ENCODE peak calls at places on chromosomes 4 and X, in seven cellular contexts. O is heart left ventricle, F is endothelial cell of umbilical vein, Y is GM12891, R is sigmoid colon, Z is ovary, E is A549. B is an unnamed sample.

GRCh38 chr4:84394386-84394785 is 104.7 kb downstream of the NKX6-1 start:
- DNase-seq in O (no peak), F (no peak), Y (no peak), R (no peak), Z (no peak), E (no peak), B (no peak)

GRCh38 chrX:109952050-109952449 is 50.9 kb upstream of the TMEM164 start:
- DNase-seq in O (no peak), F (no peak), Y (no peak), R (no peak), Z (no peak), E (peak), B (no peak)

GRCh38 chr4:88054909-88055308 is 47.5 kb downstream of the PKD2 start:
- DNase-seq in O (no peak), F (peak), Y (no peak), R (no peak), Z (no peak), E (peak), B (peak)

GRCh38 chr4:141246683-141247429 is 26.2 kb downstream of the ZNF330 start:
- DNase-seq in O (no peak), F (no peak), Y (no peak), R (no peak), Z (no peak), E (no peak), B (no peak)

GRCh38 chr4:151517896-151518295 is 108.9 kb downstream of the FHIP1A start:
- DNase-seq in O (no peak), F (no peak), Y (no peak), R (no peak), Z (no peak), E (no peak), B (no peak)

GRCh38 chr4:10457255-10457801 is at the start of gene ZNF518B:
- DNase-seq in O (peak), F (peak), Y (peak), R (peak), Z (peak), E (peak), B (peak)

GRCh38 chr4:130043796-130044195 is 947.8 kb downstream of the C4orf33 start:
- DNase-seq in O (no peak), F (peak), Y (no peak), R (no peak), Z (no peak), E (peak), B (no peak)

GRCh38 chr4:184649971-184650855 is 675 bp downstream of the PRIMPOL start:
- DNase-seq in O (no peak), F (peak), Y (no peak), R (peak), Z (no peak), E (peak), B (peak)

GRCh38 chr4:39062499-39062898 is 467 bp downstream of the KLHL5 start:
- DNase-seq in O (no peak), F (no peak), Y (no peak), R (no peak), Z (no peak), E (no peak), B (no peak)

GRCh38 chrX:38679695-38680094 is 118.4 kb downstream of the TSPAN7 start:
- DNase-seq in O (no peak), F (no peak), Y (no peak), R (no peak), Z (no peak), E (no peak), B (no peak)

GRCh38 chr4:5660185-5660584 is 48.2 kb downstream of the EVC2 start:
- DNase-seq in O (no peak), F (no peak), Y (no peak), R (no peak), Z (no peak), E (no peak), B (no peak)

GRCh38 chr4:176309046-176309445 is 10.7 kb upstream of the SPCS3 start:
- DNase-seq in O (no peak), F (no peak), Y (peak), R (no peak), Z (no peak), E (no peak), B (no peak)

GRCh38 chr4:53801373-53801772 is 210.1 kb upstream of the LNX1 start:
- DNase-seq in O (no peak), F (no peak), Y (no peak), R (no peak), Z (no peak), E (no peak), B (no peak)

DNA sequence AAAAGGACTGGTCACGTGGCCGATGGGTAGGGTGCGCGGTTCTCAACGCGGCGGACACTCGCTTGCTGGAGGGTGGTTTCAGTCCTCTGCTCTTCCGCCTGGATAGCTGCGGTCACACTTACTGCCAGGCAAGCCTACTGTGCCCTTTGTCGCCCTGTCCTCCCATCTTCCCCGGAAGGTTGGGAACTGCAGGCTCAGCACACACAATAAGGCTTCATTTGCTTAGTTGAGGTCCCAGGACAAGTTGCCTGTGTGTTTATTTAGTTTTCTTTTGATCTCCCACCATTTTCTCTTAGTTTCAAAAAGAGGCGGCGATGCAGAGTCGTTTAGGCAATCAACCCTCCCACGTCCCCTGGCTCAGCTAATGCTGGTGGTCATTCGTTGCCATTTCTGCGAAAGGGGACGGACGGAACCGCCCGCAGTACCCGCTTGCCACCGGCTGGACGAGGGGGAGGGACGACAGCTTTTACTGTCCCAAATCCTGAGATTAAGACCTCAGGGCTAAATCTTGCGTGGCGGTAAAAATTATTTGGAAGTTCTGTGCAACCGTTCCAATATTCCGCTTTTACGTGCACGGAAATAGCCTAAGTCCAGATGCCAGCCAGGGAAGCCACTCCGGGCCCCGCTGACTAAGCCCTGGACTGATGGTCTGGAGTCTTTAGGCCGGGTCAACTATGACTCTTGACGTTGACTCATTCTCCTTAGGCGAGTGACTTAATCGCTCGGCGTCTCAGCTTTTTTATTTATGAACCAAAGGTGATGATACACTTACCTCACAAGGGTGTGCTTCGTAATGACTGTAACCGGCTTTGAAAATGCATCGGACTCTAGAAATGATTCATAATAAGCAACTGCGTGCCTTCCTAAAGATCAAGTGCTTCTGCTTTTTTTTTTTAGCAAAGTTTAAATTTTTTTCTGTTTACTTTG is 671 bp upstream of the EIF4E start:
- DNase-seq in O (peak), F (peak), Y (peak), R (peak), Z (peak), E (peak), B (peak)
- TF ChIP-seq POLR2A in O (no peak), F (peak), Y (peak), R (peak), Z (peak), E (peak), B (peak)

DNA sequence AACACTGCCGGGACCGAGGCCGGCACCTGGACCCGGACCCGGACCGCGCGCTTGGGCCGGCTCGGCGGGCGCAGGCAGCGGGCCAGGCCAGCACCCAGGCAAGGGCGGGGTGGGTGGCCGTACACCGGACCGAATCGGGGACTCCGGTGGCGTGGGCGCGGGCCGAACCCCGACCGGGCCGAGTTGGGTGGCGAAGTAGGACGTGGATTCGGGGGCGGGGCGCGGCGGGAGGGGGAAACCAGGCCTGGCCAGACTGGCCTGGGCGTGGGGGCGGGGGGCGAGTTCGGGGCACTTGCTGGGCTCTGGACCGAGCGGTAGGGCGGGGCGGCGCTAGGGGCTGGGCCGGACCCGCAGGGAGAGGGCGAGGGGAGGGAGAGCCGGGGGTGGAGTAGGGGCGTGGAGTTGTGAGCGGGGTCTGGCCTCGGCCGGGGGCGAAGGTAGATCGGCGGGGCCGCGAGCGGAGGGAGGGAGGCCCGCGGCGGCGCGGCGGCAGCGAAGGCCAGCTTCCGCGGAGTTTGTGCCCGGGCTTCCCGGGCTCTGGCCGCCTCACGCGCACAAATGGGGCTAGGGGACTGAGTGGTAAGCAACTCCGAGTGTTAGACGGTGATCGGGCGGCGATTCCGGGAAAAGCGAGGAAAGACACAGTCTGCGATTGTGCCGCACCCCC is 1.8 kb upstream of the BCORL1 start:
- DNase-seq in O (peak), F (peak), Y (no peak), R (peak), Z (peak), E (peak), B (peak)
- TF ChIP-seq POLR2A in O (peak), F (no peak), Y (no peak), R (peak), Z (peak), E (peak), B (no peak)

GRCh38 chr4:2937146-2937857 is 25.9 kb downstream of the NOP14 start:
- DNase-seq in O (peak), F (no peak), Y (no peak), R (peak), Z (peak), E (peak), B (no peak)
- TF ChIP-seq POLR2A in O (no peak), F (no peak), Y (no peak), R (no peak), Z (no peak), E (no peak), B (no peak)

GRCh38 chrX:34338046-34338445 is 205.9 kb upstream of the FAM47A start:
- DNase-seq in O (no peak), F (no peak), Y (no peak), R (no peak), Z (no peak), E (no peak), B (no peak)

GRCh38 chrX:34341258-34341657 is 209.1 kb upstream of the FAM47A start:
- DNase-seq in O (no peak), F (peak), Y (no peak), R (no peak), Z (no peak), E (peak), B (no peak)

GRCh38 chrX:34341814-34342213 is 209.7 kb upstream of the FAM47A start:
- DNase-seq in O (no peak), F (no peak), Y (no peak), R (no peak), Z (no peak), E (no peak), B (no peak)

DNA sequence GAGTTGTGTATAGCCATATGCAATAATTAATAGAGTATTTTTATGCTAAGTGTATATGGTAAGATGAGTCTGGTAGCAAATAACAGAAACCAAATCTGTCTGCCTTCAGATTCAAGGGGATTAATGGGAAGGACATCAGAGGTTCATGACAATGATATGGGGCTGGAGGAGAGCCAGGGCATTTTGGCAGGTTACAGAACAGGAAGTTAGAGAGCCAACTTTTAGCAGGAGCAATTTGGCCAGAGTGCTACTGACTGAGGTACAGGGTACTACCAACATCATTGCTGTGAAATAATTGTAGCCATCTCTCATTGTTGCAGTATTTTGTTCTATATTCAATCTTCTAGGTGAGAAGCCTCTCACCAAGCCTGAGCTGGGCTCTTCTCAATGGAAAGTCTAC is 210.9 kb upstream of the FAM47A start:
- DNase-seq in O (no peak), F (no peak), Y (no peak), R (no peak), Z (no peak), E (no peak), B (no peak)
- TF ChIP-seq POLR2A in O (no peak), F (no peak), Y (no peak), R (no peak), Z (no peak), E (no peak), B (no peak)

DNA sequence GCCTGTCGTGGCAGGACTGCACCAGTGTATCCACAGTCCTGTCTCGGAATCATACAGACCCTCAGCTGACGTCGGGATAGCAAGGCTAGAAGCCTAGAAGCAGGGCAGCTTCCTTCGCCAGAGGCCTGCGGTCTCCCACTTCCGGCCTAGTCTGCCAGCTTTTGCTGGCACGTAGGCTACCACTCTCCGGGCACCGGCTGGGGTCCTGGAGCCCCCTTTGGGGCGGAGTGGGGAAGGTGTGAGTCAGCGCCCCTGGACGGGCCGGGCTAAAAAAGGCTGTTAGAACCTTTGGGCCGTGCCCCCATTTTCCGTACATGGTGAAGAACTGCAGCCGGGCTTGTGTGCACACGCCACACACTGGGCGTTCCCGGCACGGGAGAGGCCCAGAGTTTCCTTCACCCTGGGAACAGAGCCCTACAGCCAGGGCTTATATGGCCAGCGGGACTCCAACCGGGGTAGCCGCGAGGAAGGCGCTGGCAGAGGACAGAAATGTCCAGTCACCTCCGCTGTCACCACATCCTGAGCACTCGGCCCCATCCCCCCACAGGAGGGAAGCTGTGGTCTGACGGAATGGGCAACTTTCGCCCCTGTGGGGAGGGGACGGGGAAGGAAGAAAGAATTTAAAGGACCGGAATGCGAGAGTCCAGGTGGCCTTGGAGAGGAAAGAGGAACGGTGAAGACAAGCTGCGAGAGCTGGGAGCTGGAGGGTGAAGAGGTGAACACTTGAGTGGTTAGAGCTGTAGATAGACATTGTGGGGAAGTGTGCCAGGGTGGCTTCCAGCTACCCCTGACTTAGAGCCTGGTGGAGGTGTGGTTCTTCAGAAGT is 4.6 kb downstream of the MAGIX start:
- DNase-seq in O (peak), F (peak), Y (no peak), R (peak), Z (peak), E (no peak), B (peak)
- TF ChIP-seq POLR2A in O (peak), F (no peak), Y (no peak), R (peak), Z (peak), E (no peak), B (peak)

B was measured in erythroblast.